ENCODE peak calls at places on chromosomes 13 and 19, in seven cellular contexts. One of them, this sample, is unnamed.

GRCh38 chr13:74974234-74974879 is 507.6 kb downstream of the TBC1D4 start:
- DNase-seq in CD4-positive, CD25-positive, alpha-beta regulatory T cell: no peak
- DNase-seq in brain microvascular endothelial cell: no peak
- DNase-seq in effector memory CD4-positive, alpha-beta T cell: no peak
- DNase-seq in thoracic aorta: no peak
- DNase-seq in ovary: no peak
- DNase-seq in heart right ventricle: no peak
- DNase-seq in this sample: no peak

GRCh38 chr13:96822900-96823299 is 171.4 kb downstream of the OXGR1 start:
- DNase-seq in CD4-positive, CD25-positive, alpha-beta regulatory T cell: no peak
- DNase-seq in thoracic aorta: no peak
- DNase-seq in brain microvascular endothelial cell: no peak
- DNase-seq in ovary: no peak
- DNase-seq in heart right ventricle: no peak
- DNase-seq in effector memory CD4-positive, alpha-beta T cell: no peak
- DNase-seq in this sample: no peak

GRCh38 chr13:34738251-34739170 is 203.6 kb upstream of the NBEA start:
- DNase-seq in thoracic aorta: no peak
- DNase-seq in ovary: no peak
- DNase-seq in effector memory CD4-positive, alpha-beta T cell: no peak
- DNase-seq in CD4-positive, CD25-positive, alpha-beta regulatory T cell: no peak
- DNase-seq in heart right ventricle: no peak
- DNase-seq in brain microvascular endothelial cell: no peak
- DNase-seq in this sample: no peak

GRCh38 chr13:112241288-112241687 is 134.9 kb upstream of the SPACA7 start:
- DNase-seq in effector memory CD4-positive, alpha-beta T cell: no peak
- DNase-seq in thoracic aorta: no peak
- DNase-seq in brain microvascular endothelial cell: no peak
- DNase-seq in ovary: no peak
- DNase-seq in heart right ventricle: no peak
- DNase-seq in CD4-positive, CD25-positive, alpha-beta regulatory T cell: no peak
- DNase-seq in this sample: no peak

GRCh38 chr19:9406798-9407352 is 28.5 kb downstream of the ZNF266 start:
- DNase-seq in brain microvascular endothelial cell: peak
- DNase-seq in ovary: peak
- DNase-seq in effector memory CD4-positive, alpha-beta T cell: no peak
- DNase-seq in heart right ventricle: peak
- DNase-seq in CD4-positive, CD25-positive, alpha-beta regulatory T cell: no peak
- DNase-seq in thoracic aorta: no peak
- DNase-seq in this sample: peak

GRCh38 chr13:42574435-42575311 is 721 bp downstream of the TNFSF11 start:
- DNase-seq in effector memory CD4-positive, alpha-beta T cell: no peak
- DNase-seq in heart right ventricle: no peak
- DNase-seq in CD4-positive, CD25-positive, alpha-beta regulatory T cell: no peak
- DNase-seq in thoracic aorta: no peak
- DNase-seq in brain microvascular endothelial cell: no peak
- DNase-seq in ovary: no peak
- DNase-seq in this sample: no peak

GRCh38 chr19:40413291-40413994 is at the start of gene PRX:
- DNase-seq in effector memory CD4-positive, alpha-beta T cell: no peak
- DNase-seq in brain microvascular endothelial cell: no peak
- DNase-seq in CD4-positive, CD25-positive, alpha-beta regulatory T cell: no peak
- DNase-seq in heart right ventricle: no peak
- DNase-seq in thoracic aorta: no peak
- DNase-seq in ovary: no peak
- DNase-seq in this sample: no peak

GRCh38 chr19:35395762-35396199 is 24.9 kb downstream of the GPR42 start:
- DNase-seq in brain microvascular endothelial cell: no peak
- DNase-seq in thoracic aorta: no peak
- DNase-seq in heart right ventricle: no peak
- DNase-seq in CD4-positive, CD25-positive, alpha-beta regulatory T cell: no peak
- DNase-seq in effector memory CD4-positive, alpha-beta T cell: no peak
- DNase-seq in ovary: peak
- DNase-seq in this sample: no peak

GRCh38 chr19:11364296-11364904 is 9.2 kb downstream of the PLPPR2 start:
- DNase-seq in thoracic aorta: no peak
- DNase-seq in effector memory CD4-positive, alpha-beta T cell: no peak
- DNase-seq in ovary: no peak
- DNase-seq in brain microvascular endothelial cell: no peak
- DNase-seq in heart right ventricle: no peak
- DNase-seq in CD4-positive, CD25-positive, alpha-beta regulatory T cell: no peak
- DNase-seq in this sample: no peak

GRCh38 chr19:294819-295686 is 3.9 kb upstream of the PLPP2 start:
- DNase-seq in effector memory CD4-positive, alpha-beta T cell: no peak
- DNase-seq in thoracic aorta: no peak
- DNase-seq in heart right ventricle: no peak
- DNase-seq in ovary: no peak
- DNase-seq in CD4-positive, CD25-positive, alpha-beta regulatory T cell: peak
- DNase-seq in brain microvascular endothelial cell: peak
- DNase-seq in this sample: no peak

GRCh38 chr13:76462003-76462402 is 424.2 kb downstream of the KCTD12 start:
- DNase-seq in heart right ventricle: no peak
- DNase-seq in CD4-positive, CD25-positive, alpha-beta regulatory T cell: no peak
- DNase-seq in ovary: no peak
- DNase-seq in brain microvascular endothelial cell: no peak
- DNase-seq in effector memory CD4-positive, alpha-beta T cell: no peak
- DNase-seq in thoracic aorta: no peak
- DNase-seq in this sample: no peak

GRCh38 chr13:22517544-22517943 is 663.2 kb upstream of the SGCG start:
- DNase-seq in thoracic aorta: no peak
- DNase-seq in effector memory CD4-positive, alpha-beta T cell: no peak
- DNase-seq in brain microvascular endothelial cell: no peak
- DNase-seq in ovary: no peak
- DNase-seq in heart right ventricle: no peak
- DNase-seq in CD4-positive, CD25-positive, alpha-beta regulatory T cell: no peak
- DNase-seq in this sample: no peak

GRCh38 chr13:109422163-109422562 is 364.2 kb downstream of the IRS2 start:
- DNase-seq in heart right ventricle: no peak
- DNase-seq in effector memory CD4-positive, alpha-beta T cell: no peak
- DNase-seq in brain microvascular endothelial cell: no peak
- DNase-seq in ovary: no peak
- DNase-seq in CD4-positive, CD25-positive, alpha-beta regulatory T cell: no peak
- DNase-seq in thoracic aorta: no peak
- DNase-seq in this sample: no peak
- H3K27ac ChIP-seq in heart right ventricle: no peak
- H3K27ac ChIP-seq in effector memory CD4-positive, alpha-beta T cell: no peak
- H3K27ac ChIP-seq in brain microvascular endothelial cell: no peak
- H3K27ac ChIP-seq in ovary: no peak
- H3K27ac ChIP-seq in CD4-positive, CD25-positive, alpha-beta regulatory T cell: no peak
- H3K27ac ChIP-seq in thoracic aorta: no peak
- H3K27ac ChIP-seq in this sample: no peak

GRCh38 chr13:99193152-99193551 is 7.5 kb upstream of the UBAC2 start:
- DNase-seq in CD4-positive, CD25-positive, alpha-beta regulatory T cell: no peak
- DNase-seq in heart right ventricle: no peak
- DNase-seq in brain microvascular endothelial cell: no peak
- DNase-seq in ovary: no peak
- DNase-seq in effector memory CD4-positive, alpha-beta T cell: no peak
- DNase-seq in thoracic aorta: no peak
- DNase-seq in this sample: peak

GRCh38 chr13:99199541-99200432 is 867 bp upstream of the UBAC2 start:
- DNase-seq in ovary: no peak
- DNase-seq in effector memory CD4-positive, alpha-beta T cell: no peak
- DNase-seq in heart right ventricle: no peak
- DNase-seq in CD4-positive, CD25-positive, alpha-beta regulatory T cell: no peak
- DNase-seq in thoracic aorta: no peak
- DNase-seq in brain microvascular endothelial cell: no peak
- DNase-seq in this sample: peak

GRCh38 chr13:99197257-99197651 is 3.4 kb upstream of the UBAC2 start:
- DNase-seq in effector memory CD4-positive, alpha-beta T cell: no peak
- DNase-seq in ovary: no peak
- DNase-seq in thoracic aorta: no peak
- DNase-seq in CD4-positive, CD25-positive, alpha-beta regulatory T cell: no peak
- DNase-seq in heart right ventricle: no peak
- DNase-seq in brain microvascular endothelial cell: no peak
- DNase-seq in this sample: peak

GRCh38 chr13:99198630-99199029 is 2.0 kb upstream of the UBAC2 start:
- DNase-seq in heart right ventricle: no peak
- DNase-seq in CD4-positive, CD25-positive, alpha-beta regulatory T cell: no peak
- DNase-seq in thoracic aorta: no peak
- DNase-seq in effector memory CD4-positive, alpha-beta T cell: no peak
- DNase-seq in ovary: no peak
- DNase-seq in brain microvascular endothelial cell: no peak
- DNase-seq in this sample: no peak

GRCh38 chr13:99196466-99197256 is 4.0 kb upstream of the UBAC2 start:
- DNase-seq in effector memory CD4-positive, alpha-beta T cell: no peak
- DNase-seq in brain microvascular endothelial cell: no peak
- DNase-seq in thoracic aorta: no peak
- DNase-seq in heart right ventricle: no peak
- DNase-seq in CD4-positive, CD25-positive, alpha-beta regulatory T cell: no peak
- DNase-seq in ovary: no peak
- DNase-seq in this sample: no peak
- H3K27ac ChIP-seq in effector memory CD4-positive, alpha-beta T cell: peak
- H3K27ac ChIP-seq in brain microvascular endothelial cell: no peak
- H3K27ac ChIP-seq in thoracic aorta: no peak
- H3K27ac ChIP-seq in heart right ventricle: no peak
- H3K27ac ChIP-seq in CD4-positive, CD25-positive, alpha-beta regulatory T cell: peak
- H3K27ac ChIP-seq in ovary: no peak
- H3K27ac ChIP-seq in this sample: no peak

DNA sequence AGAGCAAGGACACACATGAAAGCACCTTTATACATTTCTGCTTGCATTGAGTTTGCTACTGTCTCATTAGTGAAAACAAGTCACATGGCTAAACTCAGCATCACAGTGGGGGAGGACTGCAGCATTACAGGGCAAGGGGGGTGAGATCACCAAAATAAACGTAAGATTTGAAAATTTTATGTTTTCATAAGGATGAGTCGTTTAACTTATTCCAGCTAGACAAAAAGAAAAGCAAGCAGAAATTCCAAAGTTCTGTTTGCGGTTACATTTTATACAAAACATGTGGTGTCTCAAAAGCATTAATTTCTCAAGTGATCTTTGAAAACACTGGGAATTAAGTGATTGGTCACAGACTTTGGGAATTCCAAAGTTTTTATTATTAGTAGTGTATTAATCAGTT is 261.4 kb upstream of the RXFP2 start:
- DNase-seq in thoracic aorta: no peak
- DNase-seq in brain microvascular endothelial cell: peak
- DNase-seq in CD4-positive, CD25-positive, alpha-beta regulatory T cell: no peak
- DNase-seq in heart right ventricle: no peak
- DNase-seq in effector memory CD4-positive, alpha-beta T cell: no peak
- DNase-seq in ovary: no peak
- DNase-seq in this sample: no peak
- H3K27ac ChIP-seq in thoracic aorta: no peak
- H3K27ac ChIP-seq in brain microvascular endothelial cell: peak
- H3K27ac ChIP-seq in CD4-positive, CD25-positive, alpha-beta regulatory T cell: no peak
- H3K27ac ChIP-seq in heart right ventricle: no peak
- H3K27ac ChIP-seq in effector memory CD4-positive, alpha-beta T cell: no peak
- H3K27ac ChIP-seq in ovary: no peak
- H3K27ac ChIP-seq in this sample: no peak

DNA sequence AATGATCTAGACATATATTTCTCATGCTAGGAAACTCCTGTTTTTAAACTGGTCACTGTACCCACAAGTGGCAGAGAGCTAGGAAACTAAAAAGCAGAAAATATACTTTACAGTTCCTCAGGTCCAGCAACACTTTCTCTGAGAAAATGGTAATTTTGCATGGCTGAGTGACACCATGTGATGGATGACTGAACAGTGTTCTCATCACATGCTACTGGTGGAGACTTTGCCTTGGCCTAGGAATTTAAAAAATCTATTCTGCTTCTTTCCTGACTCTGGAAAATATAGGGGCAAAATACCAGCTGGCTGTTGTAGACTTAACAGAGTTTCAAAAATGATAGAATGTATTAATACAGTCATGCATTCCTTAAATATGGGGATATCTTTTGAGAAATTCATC is 50.0 kb downstream of the LATS2 start:
- DNase-seq in effector memory CD4-positive, alpha-beta T cell: no peak
- DNase-seq in brain microvascular endothelial cell: no peak
- DNase-seq in CD4-positive, CD25-positive, alpha-beta regulatory T cell: no peak
- DNase-seq in thoracic aorta: no peak
- DNase-seq in ovary: no peak
- DNase-seq in heart right ventricle: no peak
- DNase-seq in this sample: no peak
- H3K27ac ChIP-seq in effector memory CD4-positive, alpha-beta T cell: no peak
- H3K27ac ChIP-seq in brain microvascular endothelial cell: no peak
- H3K27ac ChIP-seq in CD4-positive, CD25-positive, alpha-beta regulatory T cell: no peak
- H3K27ac ChIP-seq in thoracic aorta: no peak
- H3K27ac ChIP-seq in ovary: no peak
- H3K27ac ChIP-seq in heart right ventricle: no peak
- H3K27ac ChIP-seq in this sample: no peak

GRCh38 chr13:43983373-43983772 is 103.7 kb downstream of the LACC1 start:
- DNase-seq in ovary: no peak
- DNase-seq in CD4-positive, CD25-positive, alpha-beta regulatory T cell: no peak
- DNase-seq in heart right ventricle: no peak
- DNase-seq in effector memory CD4-positive, alpha-beta T cell: no peak
- DNase-seq in brain microvascular endothelial cell: no peak
- DNase-seq in thoracic aorta: no peak
- DNase-seq in this sample: no peak

GRCh38 chr13:43988302-43988701 is 108.6 kb downstream of the LACC1 start:
- DNase-seq in brain microvascular endothelial cell: no peak
- DNase-seq in heart right ventricle: no peak
- DNase-seq in thoracic aorta: no peak
- DNase-seq in ovary: no peak
- DNase-seq in CD4-positive, CD25-positive, alpha-beta regulatory T cell: no peak
- DNase-seq in effector memory CD4-positive, alpha-beta T cell: no peak
- DNase-seq in this sample: no peak

GRCh38 chr13:43984292-43984691 is 104.6 kb downstream of the LACC1 start:
- DNase-seq in thoracic aorta: no peak
- DNase-seq in effector memory CD4-positive, alpha-beta T cell: no peak
- DNase-seq in ovary: no peak
- DNase-seq in brain microvascular endothelial cell: no peak
- DNase-seq in heart right ventricle: no peak
- DNase-seq in CD4-positive, CD25-positive, alpha-beta regulatory T cell: no peak
- DNase-seq in this sample: no peak

GRCh38 chr13:43986395-43986794 is 106.7 kb downstream of the LACC1 start:
- DNase-seq in heart right ventricle: peak
- DNase-seq in thoracic aorta: no peak
- DNase-seq in effector memory CD4-positive, alpha-beta T cell: no peak
- DNase-seq in CD4-positive, CD25-positive, alpha-beta regulatory T cell: no peak
- DNase-seq in ovary: no peak
- DNase-seq in brain microvascular endothelial cell: no peak
- DNase-seq in this sample: no peak

DNA sequence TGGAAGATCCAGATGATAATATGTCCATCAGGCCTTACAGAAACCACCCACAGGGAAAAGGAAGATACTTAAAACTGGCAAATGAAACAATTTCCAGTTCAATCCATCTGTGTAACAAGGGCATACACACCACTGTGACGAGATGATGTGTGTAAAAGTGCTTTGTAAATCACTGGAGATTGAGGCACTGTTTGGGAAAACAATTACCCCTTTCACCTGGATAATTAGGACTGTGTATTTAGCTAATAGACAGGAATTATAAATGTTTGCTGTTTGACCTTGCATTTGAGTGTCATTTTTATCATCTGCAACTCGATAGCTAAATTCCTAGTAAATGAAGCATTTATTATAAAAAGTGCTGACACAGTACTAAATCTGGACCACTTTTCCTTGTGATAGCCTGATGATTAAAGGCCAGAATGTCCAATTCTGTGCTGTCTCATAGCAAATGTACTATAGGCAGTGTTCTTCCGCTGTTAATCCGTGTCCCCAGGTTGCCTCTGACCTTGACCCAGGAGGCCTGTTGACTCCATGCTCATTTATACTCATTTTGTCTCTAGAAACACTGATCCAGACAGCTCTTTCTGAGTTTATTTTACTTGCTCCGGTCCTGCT is 105.8 kb downstream of the LACC1 start:
- DNase-seq in brain microvascular endothelial cell: no peak
- DNase-seq in effector memory CD4-positive, alpha-beta T cell: no peak
- DNase-seq in ovary: no peak
- DNase-seq in thoracic aorta: no peak
- DNase-seq in CD4-positive, CD25-positive, alpha-beta regulatory T cell: no peak
- DNase-seq in heart right ventricle: no peak
- DNase-seq in this sample: no peak
- H3K27ac ChIP-seq in brain microvascular endothelial cell: no peak
- H3K27ac ChIP-seq in effector memory CD4-positive, alpha-beta T cell: no peak
- H3K27ac ChIP-seq in ovary: no peak
- H3K27ac ChIP-seq in thoracic aorta: no peak
- H3K27ac ChIP-seq in CD4-positive, CD25-positive, alpha-beta regulatory T cell: no peak
- H3K27ac ChIP-seq in heart right ventricle: peak
- H3K27ac ChIP-seq in this sample: peak